ENCODE peak calls at places on chromosome 9, in six cellular contexts. E is lower lobe of right lung; K is bronchial epithelial cell; M is endodermal cell; G is effector memory CD4-positive, alpha-beta T cell; F is HepG2. H is an unnamed sample.
A peak's percentile ranks its signal among the peaks of the same experiment; 100 is the strongest.

GRCh38 chr9:134600836-134601638 is 40.6 kb upstream of the COL5A1 start:
- DNase-seq in E (no peak), K (no peak), M (no peak), G (no peak), F (no peak), H (no peak)

GRCh38 chr9:81981881-81982280 is 6.7 kb upstream of the SPATA31D1 start:
- DNase-seq in E (no peak), K (no peak), M (no peak), G (no peak), F (no peak), H (no peak)

GRCh38 chr9:36037580-36038169 is 962 bp downstream of the RECK start:
- DNase-seq in E (no peak), K (no peak), M (no peak), G (no peak), F (no peak), H (no peak)

GRCh38 chr9:89278997-89279739 is 31.8 kb upstream of the CKS2 start:
- DNase-seq in E (no peak), K (peak; percentile 40), M (no peak), G (no peak), F (peak; percentile 45), H (no peak)

GRCh38 chr9:76181020-76181641 is 213.1 kb downstream of the RFK start:
- DNase-seq in E (no peak), K (peak; percentile 95), M (peak; percentile 58), G (no peak), F (no peak), H (no peak)

GRCh38 chr9:21728781-21729180 is 73.7 kb upstream of the MTAP start:
- DNase-seq in E (no peak), K (peak; percentile 66), M (no peak), G (no peak), F (no peak), H (no peak)

GRCh38 chr9:137724114-137724445 is 105.3 kb downstream of the EHMT1 start:
- DNase-seq in E (no peak), K (peak; percentile 13), M (peak; percentile 91), G (no peak), F (no peak), H (no peak)

GRCh38 chr9:35683323-35683722 is 6.4 kb downstream of the TPM2 start:
- DNase-seq in E (no peak), K (no peak), M (no peak), G (no peak), F (no peak), H (no peak)

GRCh38 chr9:87586731-87587355 is 89.2 kb downstream of the DAPK1 start:
- DNase-seq in E (no peak), K (no peak), M (no peak), G (no peak), F (no peak), H (no peak)

GRCh38 chr9:88749420-88749819 is 214.4 kb downstream of the NXNL2 start:
- DNase-seq in E (no peak), K (peak; percentile 81), M (no peak), G (no peak), F (no peak), H (no peak)

GRCh38 chr9:123438321-123438720 is 82.3 kb downstream of the CRB2 start:
- DNase-seq in E (no peak), K (no peak), M (peak; percentile 58), G (no peak), F (no peak), H (peak; percentile 22)

GRCh38 chr9:115306860-115307259 is 188.9 kb upstream of the TNC start:
- DNase-seq in E (no peak), K (no peak), M (no peak), G (no peak), F (no peak), H (no peak)

GRCh38 chr9:105452185-105452584 is 4.4 kb downstream of the FSD1L start:
- DNase-seq in E (no peak), K (no peak), M (no peak), G (no peak), F (no peak), H (no peak)

GRCh38 chr9:116432051-116432450 is 255.1 kb upstream of the TRIM32 start:
- DNase-seq in E (no peak), K (no peak), M (no peak), G (no peak), F (no peak), H (no peak)

GRCh38 chr9:111287127-111287526 is 42.9 kb downstream of the OR2K2 start:
- DNase-seq in E (no peak), K (peak; percentile 55), M (peak; percentile 58), G (no peak), F (no peak), H (no peak)

GRCh38 chr9:91913986-91914385 is 36.0 kb downstream of the ROR2 start:
- DNase-seq in E (no peak), K (no peak), M (peak; percentile 20), G (no peak), F (no peak), H (no peak)

DNA sequence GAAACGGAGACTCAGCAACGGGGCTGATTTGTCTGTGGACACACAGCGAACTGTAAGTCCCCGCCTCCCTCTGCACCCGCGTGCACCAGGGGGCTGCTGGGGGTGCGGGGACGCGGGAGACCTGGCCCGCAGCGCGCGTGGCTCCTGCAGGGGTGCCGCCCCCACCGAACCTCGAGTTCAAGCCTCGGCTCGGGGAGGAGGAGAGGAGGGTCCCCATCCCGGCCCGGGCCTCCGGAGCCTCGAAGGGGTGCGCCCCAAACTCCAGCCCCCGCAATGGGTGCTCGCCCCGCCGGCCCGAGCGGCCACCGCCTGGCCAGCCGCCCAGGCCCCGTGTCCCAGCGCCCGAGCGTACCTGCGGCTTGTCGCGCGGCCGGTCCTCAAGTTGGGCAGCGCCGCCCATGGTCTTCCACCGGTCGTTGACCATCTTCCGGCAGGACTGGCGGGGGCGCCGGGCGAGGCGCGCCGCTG is 829 bp downstream of the FIBCD1 start:
- DNase-seq in E (no peak), K (no peak), M (no peak), G (no peak), F (no peak), H (no peak)
- H3K27me3 ChIP-seq in E (peaks cover 90% of the 10 kb centered on the region), K (peaks cover 14% of the 10 kb centered on the region), M (peaks cover 63% of the 10 kb centered on the region), G (peaks cover 35% of the 10 kb centered on the region), F (peaks cover 12% of the 10 kb centered on the region), H (peaks cover 92% of the 10 kb centered on the region)

GRCh38 chr9:113715086-113715485 is 161.0 kb upstream of the ZNF618 start:
- DNase-seq in E (no peak), K (peak; percentile 62), M (peak; percentile 32), G (no peak), F (no peak), H (no peak)

GRCh38 chr9:113720495-113720894 is 155.6 kb upstream of the ZNF618 start:
- DNase-seq in E (no peak), K (no peak), M (peak; percentile 57), G (no peak), F (no peak), H (no peak)

DNA sequence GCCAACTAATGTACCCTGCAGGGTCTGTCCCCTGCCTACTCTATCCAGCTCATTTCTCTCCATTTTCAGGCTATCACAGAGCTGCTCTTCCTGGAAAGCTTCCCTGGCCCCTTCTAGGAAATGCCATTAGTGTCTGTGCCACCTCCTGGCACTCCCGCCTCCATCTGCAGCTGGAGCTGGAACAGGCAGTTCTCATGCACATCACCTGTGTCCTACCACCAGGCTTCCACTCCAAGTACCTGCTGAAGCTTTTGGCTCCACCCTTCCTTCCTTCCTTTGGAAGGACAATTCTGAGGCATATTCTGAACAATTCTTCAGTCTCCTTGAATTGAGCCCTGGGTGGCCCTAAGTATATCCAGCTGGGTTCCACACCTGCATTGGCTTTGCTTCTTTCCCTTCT is 156.2 kb upstream of the ZNF618 start:
- DNase-seq in E (no peak), K (no peak), M (peak; percentile 55), G (no peak), F (no peak), H (no peak)
- H3K27me3 ChIP-seq in E (no peaks in the 10 kb centered on the region), K (no peaks in the 10 kb centered on the region), M (no peaks in the 10 kb centered on the region), G (no peaks in the 10 kb centered on the region), F (peaks cover 1% of the 10 kb centered on the region), H (no peaks in the 10 kb centered on the region)

GRCh38 chr9:98950262-98950661 is 6.6 kb downstream of the COL15A1 start:
- DNase-seq in E (no peak), K (no peak), M (peak; percentile 2), G (no peak), F (no peak), H (no peak)
- H3K27me3 ChIP-seq in E (peaks cover 13% of the 10 kb centered on the region), K (peaks cover 8% of the 10 kb centered on the region), M (peaks cover 41% of the 10 kb centered on the region), G (peaks cover 6% of the 10 kb centered on the region), F (no peaks in the 10 kb centered on the region), H (peaks cover 12% of the 10 kb centered on the region)

DNA sequence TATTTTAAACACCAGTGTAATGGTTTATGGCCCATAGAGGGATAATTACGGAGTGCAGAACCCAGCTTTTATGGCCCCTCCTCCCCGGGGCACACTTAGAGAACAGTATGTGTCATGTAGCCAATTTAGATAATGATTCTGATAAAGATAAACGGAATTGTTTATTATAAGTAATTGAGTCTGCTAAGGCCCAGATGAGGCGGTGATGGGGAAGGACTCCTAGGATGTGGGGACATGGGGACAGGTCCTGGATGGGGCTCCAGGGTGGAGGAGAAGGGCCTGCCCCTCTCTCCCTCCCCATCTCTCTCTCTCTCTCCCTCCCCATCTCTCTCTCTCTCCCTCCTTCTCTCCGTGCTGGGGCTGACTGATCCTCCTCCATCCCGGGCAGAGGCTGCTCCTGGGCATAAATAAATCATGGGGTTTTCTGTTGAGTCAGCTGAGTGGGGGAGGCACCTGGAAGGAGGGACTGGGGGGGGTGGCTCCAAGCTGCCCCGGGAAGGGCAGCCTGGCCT is 37.2 kb downstream of the LMX1B start:
- DNase-seq in E (no peak), K (no peak), M (no peak), G (no peak), F (no peak), H (no peak)
- H3K27me3 ChIP-seq in E (peaks cover 71% of the 10 kb centered on the region), K (peaks cover 34% of the 10 kb centered on the region), M (peaks cover 25% of the 10 kb centered on the region), G (peaks cover 7% of the 10 kb centered on the region), F (peaks cover 17% of the 10 kb centered on the region), H (peaks cover 66% of the 10 kb centered on the region)

DNA sequence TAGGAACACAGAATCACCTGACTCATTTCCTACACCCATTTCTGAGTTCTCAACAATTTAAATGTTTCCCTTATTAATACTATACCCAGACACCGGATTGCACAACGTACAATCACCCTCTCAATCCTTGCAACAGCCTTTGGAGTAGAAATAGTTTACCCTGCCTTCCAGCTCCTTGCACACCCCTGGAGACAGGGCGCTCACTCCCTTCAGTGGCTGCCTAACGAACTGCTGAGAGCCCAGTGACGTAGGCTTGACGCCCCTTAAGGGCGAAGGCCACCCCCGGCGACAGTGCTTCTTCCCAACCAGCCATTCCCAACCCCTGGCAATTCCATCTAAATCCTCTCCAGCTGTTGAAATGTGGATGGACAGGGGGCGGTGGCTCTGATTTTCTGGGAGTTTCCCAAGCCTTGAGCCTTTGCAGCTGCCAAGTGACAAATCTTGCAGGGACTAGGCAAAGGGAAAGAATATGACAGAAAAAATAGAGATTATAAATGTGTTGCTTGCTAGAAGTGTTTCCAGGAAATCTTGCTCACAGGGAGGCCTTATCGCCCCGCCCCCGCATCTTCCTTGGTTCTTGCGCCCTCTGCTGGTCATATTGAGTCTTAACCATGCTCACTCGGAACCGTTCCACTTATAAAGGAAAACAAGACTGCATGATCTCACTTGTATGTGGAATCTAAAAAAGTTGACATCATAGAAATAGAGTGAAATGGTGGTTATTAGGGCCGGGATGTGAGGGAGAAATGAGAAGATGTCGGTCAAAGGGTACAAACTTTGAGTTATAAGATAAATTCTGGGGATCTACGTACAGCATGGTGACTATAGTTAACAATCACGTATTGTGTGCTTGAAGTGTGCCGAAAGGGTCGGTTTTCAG is 7.6 kb upstream of the BARX1 start:
- DNase-seq in E (peak; percentile 85), K (peak; percentile 70), M (peak; percentile 89), G (peak; percentile 68), F (peak; percentile 66), H (peak; percentile 86)
- H3K27me3 ChIP-seq in E (peaks cover 53% of the 10 kb centered on the region), K (peaks cover 36% of the 10 kb centered on the region), M (peaks cover 50% of the 10 kb centered on the region), G (peaks cover 36% of the 10 kb centered on the region), F (peaks cover 12% of the 10 kb centered on the region), H (peaks cover 44% of the 10 kb centered on the region)

H was measured in upper lobe of right lung.